ENCODE peak calls at places on chromosomes 13 and 19, in nine cellular contexts. J is AG10803, M is AG09319, N is brain microvascular endothelial cell, A is mucosa of descending colon, Y is choroid plexus epithelial cell, B is thoracic aorta, X is upper lobe of right lung, Z is tibial nerve. L is an unnamed sample.
A peak's percentile ranks its signal among the peaks of the same experiment; 100 is the strongest.

GRCh38 chr13:47252627-47253026 is 355.8 kb upstream of the HTR2A start:
- DNase-seq in J (peak; percentile 63), M (no peak), N (no peak), A (no peak), Y (no peak), B (no peak), X (no peak), Z (no peak), L (no peak)

GRCh38 chr19:32870981-32871451 is 1.4 kb upstream of the SLC7A9 start:
- DNase-seq in J (no peak), M (no peak), N (no peak), A (no peak), Y (no peak), B (no peak), X (peak; percentile 46), Z (no peak), L (no peak)

GRCh38 chr19:3695124-3695733 is 5.0 kb downstream of the PIP5K1C start:
- DNase-seq in J (no peak), M (no peak), N (no peak), A (no peak), Y (no peak), B (no peak), X (no peak), Z (no peak), L (no peak)

GRCh38 chr13:26679945-26680516 is 80.6 kb downstream of the GPR12 start:
- DNase-seq in J (no peak), M (no peak), N (peak; percentile 73), A (no peak), Y (peak; percentile 76), B (no peak), X (no peak), Z (no peak), L (peak; percentile 64)

GRCh38 chr13:66967825-66968597 is 262.1 kb downstream of the PCDH9 start:
- DNase-seq in J (no peak), M (no peak), N (no peak), A (no peak), Y (peak; percentile 17), B (no peak), X (no peak), Z (no peak), L (no peak)

GRCh38 chr19:29404951-29405727 is 120.7 kb upstream of the VSTM2B start:
- DNase-seq in J (no peak), M (no peak), N (no peak), A (peak; percentile 9), Y (no peak), B (no peak), X (no peak), Z (no peak), L (peak; percentile 45)

GRCh38 chr13:40388617-40389016 is 277.8 kb downstream of the FOXO1 start:
- DNase-seq in J (peak; percentile 13), M (no peak), N (peak; percentile 47), A (peak; percentile 54), Y (peak; percentile 47), B (no peak), X (no peak), Z (no peak), L (no peak)

GRCh38 chr13:69319659-69320058 is 788.0 kb upstream of the ATXN8OS start:
- DNase-seq in J (no peak), M (no peak), N (no peak), A (no peak), Y (peak; percentile 7), B (no peak), X (no peak), Z (no peak), L (no peak)

GRCh38 chr13:23450340-23451046 is 17.0 kb upstream of the SACS start:
- DNase-seq in J (no peak), M (no peak), N (no peak), A (no peak), Y (no peak), B (no peak), X (no peak), Z (no peak), L (no peak)

GRCh38 chr19:23070353-23070781 is 46.5 kb upstream of the ZNF730 start:
- DNase-seq in J (peak; percentile 30), M (no peak), N (peak; percentile 46), A (peak; percentile 18), Y (peak; percentile 76), B (no peak), X (no peak), Z (no peak), L (no peak)
- TF ChIP-seq CTCF in J (peak; percentile 44), M (peak; percentile 35), N (peak; percentile 70), A (no peak), Y (peak; percentile 79), B (peak; percentile 59), X (peak; percentile 37), Z (peak; percentile 18), L (no peak)

GRCh38 chr19:58555369-58555885 is 522 bp upstream of the CHMP2A start:
- DNase-seq in J (no peak), M (no peak), N (no peak), A (no peak), Y (no peak), B (no peak), X (no peak), Z (no peak), L (no peak)

GRCh38 chr19:58553799-58554493 is 959 bp downstream of the CHMP2A start:
- DNase-seq in J (no peak), M (no peak), N (no peak), A (no peak), Y (no peak), B (no peak), X (no peak), Z (no peak), L (no peak)

GRCh38 chr19:58555920-58556632 is 1.2 kb upstream of the CHMP2A start:
- DNase-seq in J (no peak), M (no peak), N (no peak), A (no peak), Y (no peak), B (no peak), X (no peak), Z (no peak), L (no peak)

GRCh38 chr19:58556633-58557252 is 1.7 kb downstream of the UBE2M start:
- DNase-seq in J (no peak), M (no peak), N (no peak), A (peak; percentile 7), Y (no peak), B (no peak), X (no peak), Z (no peak), L (no peak)

GRCh38 chr19:58554494-58555368 is at the start of gene CHMP2A:
- DNase-seq in J (peak; percentile 97), M (peak; percentile 92), N (peak; percentile 94), A (peak; percentile 99), Y (peak; percentile 98), B (peak; percentile 93), X (peak; percentile 99), Z (peak; percentile 97), L (peak; percentile 99)
- TF ChIP-seq CTCF in J (no peak), M (no peak), N (no peak), A (no peak), Y (peak; percentile 7), B (no peak), X (no peak), Z (no peak), L (no peak)

GRCh38 chr19:30403583-30403982 is 31.4 kb downstream of the ZNF536 start:
- DNase-seq in J (no peak), M (no peak), N (no peak), A (no peak), Y (no peak), B (no peak), X (no peak), Z (no peak), L (no peak)

GRCh38 chr19:30408734-30409301 is 36.6 kb downstream of the ZNF536 start:
- DNase-seq in J (no peak), M (no peak), N (no peak), A (no peak), Y (no peak), B (no peak), X (no peak), Z (no peak), L (no peak)

GRCh38 chr19:30402790-30403189 is 30.6 kb downstream of the ZNF536 start:
- DNase-seq in J (no peak), M (no peak), N (no peak), A (no peak), Y (no peak), B (no peak), X (no peak), Z (no peak), L (no peak)

GRCh38 chr19:30407310-30407709 is 35.1 kb downstream of the ZNF536 start:
- DNase-seq in J (no peak), M (no peak), N (no peak), A (no peak), Y (no peak), B (no peak), X (no peak), Z (no peak), L (no peak)

GRCh38 chr19:30406220-30406944 is 34.2 kb downstream of the ZNF536 start:
- DNase-seq in J (peak; percentile 61), M (no peak), N (no peak), A (peak; percentile 31), Y (no peak), B (no peak), X (no peak), Z (no peak), L (peak; percentile 38)
- TF ChIP-seq CTCF in J (peak; percentile 76), M (peak; percentile 59), N (peak; percentile 48), A (no peak), Y (no peak), B (no peak), X (peak; percentile 33), Z (peak; percentile 41), L (peak; percentile 52)

DNA sequence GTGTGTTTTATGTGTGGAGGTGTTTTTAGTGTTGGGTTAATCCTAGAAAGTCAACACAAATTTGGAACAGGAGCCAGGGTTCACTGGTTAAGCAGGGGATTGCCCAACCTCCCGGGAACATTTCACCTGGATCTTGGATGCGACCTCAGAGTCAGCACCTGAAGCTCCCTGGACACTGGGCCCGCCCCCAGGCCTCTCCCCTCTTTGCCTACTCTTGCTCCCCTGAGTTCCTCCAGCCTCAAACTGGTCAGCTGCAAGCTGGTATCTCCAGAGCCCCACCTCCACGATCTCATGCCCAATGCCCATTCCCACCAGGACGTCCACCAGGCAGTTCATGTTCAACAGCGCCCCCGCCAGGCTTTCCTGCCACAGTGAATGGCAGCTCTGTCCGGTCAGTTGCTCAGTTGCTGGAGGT is 9.7 kb downstream of the HSD17B14 start:
- DNase-seq in J (no peak), M (no peak), N (no peak), A (peak; percentile 48), Y (no peak), B (no peak), X (peak; percentile 80), Z (no peak), L (no peak)
- TF ChIP-seq CTCF in J (peak; percentile 13), M (no peak), N (peak; percentile 36), A (no peak), Y (peak; percentile 32), B (no peak), X (peak; percentile 24), Z (no peak), L (no peak)

GRCh38 chr19:10421240-10421948 is 1.1 kb downstream of the PDE4A start:
- DNase-seq in J (no peak), M (no peak), N (no peak), A (no peak), Y (no peak), B (no peak), X (no peak), Z (no peak), L (no peak)
- TF ChIP-seq CTCF in J (no peak), M (no peak), N (no peak), A (no peak), Y (no peak), B (no peak), X (no peak), Z (no peak), L (peak; percentile 14)

L was measured in nephron progenitor cell.